ENCODE peak calls at places on chromosomes 6 and 20, in seven cellular contexts. One of them, this sample, is unnamed.

GRCh38 chr6:6699741-6700367 is 111.3 kb downstream of the LY86 start:
- DNase-seq in heart left ventricle: peak
- DNase-seq in IMR-90: peak
- DNase-seq in HepG2: no peak
- DNase-seq in HCT116: peak
- DNase-seq in stomach: peak
- DNase-seq in A549: peak
- DNase-seq in this sample: peak

GRCh38 chr6:7204726-7205125 is 97.0 kb downstream of the RREB1 start:
- DNase-seq in heart left ventricle: no peak
- DNase-seq in HCT116: no peak
- DNase-seq in HepG2: no peak
- DNase-seq in stomach: no peak
- DNase-seq in IMR-90: peak
- DNase-seq in A549: no peak
- DNase-seq in this sample: no peak

GRCh38 chr6:137277971-137278602 is 58.9 kb upstream of the IFNGR1 start:
- DNase-seq in HCT116: peak
- DNase-seq in heart left ventricle: no peak
- DNase-seq in stomach: no peak
- DNase-seq in HepG2: peak
- DNase-seq in IMR-90: peak
- DNase-seq in A549: peak
- DNase-seq in this sample: no peak

GRCh38 chr20:23332467-23332866 is 18.1 kb upstream of the NXT1 start:
- DNase-seq in HepG2: no peak
- DNase-seq in HCT116: no peak
- DNase-seq in IMR-90: no peak
- DNase-seq in stomach: no peak
- DNase-seq in A549: no peak
- DNase-seq in heart left ventricle: no peak
- DNase-seq in this sample: no peak

GRCh38 chr20:61630816-61631215 is 378.8 kb downstream of the CDH4 start:
- DNase-seq in HepG2: no peak
- DNase-seq in stomach: no peak
- DNase-seq in A549: no peak
- DNase-seq in IMR-90: no peak
- DNase-seq in HCT116: no peak
- DNase-seq in heart left ventricle: peak
- DNase-seq in this sample: no peak

GRCh38 chr6:163940705-163941470 is 526.4 kb downstream of the QKI start:
- DNase-seq in IMR-90: no peak
- DNase-seq in stomach: no peak
- DNase-seq in A549: no peak
- DNase-seq in heart left ventricle: no peak
- DNase-seq in HepG2: no peak
- DNase-seq in HCT116: no peak
- DNase-seq in this sample: no peak

GRCh38 chr6:27871919-27872633 is 40.1 kb downstream of the OR2B2 start:
- DNase-seq in stomach: peak
- DNase-seq in HCT116: no peak
- DNase-seq in heart left ventricle: peak
- DNase-seq in A549: peak
- DNase-seq in HepG2: no peak
- DNase-seq in IMR-90: peak
- DNase-seq in this sample: peak

GRCh38 chr6:164477126-164477525 is 832.3 kb downstream of the C6orf118 start:
- DNase-seq in HCT116: no peak
- DNase-seq in HepG2: no peak
- DNase-seq in stomach: no peak
- DNase-seq in A549: no peak
- DNase-seq in heart left ventricle: no peak
- DNase-seq in IMR-90: no peak
- DNase-seq in this sample: no peak

GRCh38 chr6:43269273-43270007 is 26.2 kb downstream of the TTBK1 start:
- DNase-seq in HepG2: no peak
- DNase-seq in HCT116: no peak
- DNase-seq in A549: no peak
- DNase-seq in stomach: peak
- DNase-seq in heart left ventricle: peak
- DNase-seq in IMR-90: no peak
- DNase-seq in this sample: no peak

GRCh38 chr20:4956200-4956810 is 45.0 kb downstream of the SLC23A2 start:
- DNase-seq in stomach: no peak
- DNase-seq in heart left ventricle: no peak
- DNase-seq in IMR-90: peak
- DNase-seq in A549: peak
- DNase-seq in HepG2: peak
- DNase-seq in HCT116: peak
- DNase-seq in this sample: no peak

GRCh38 chr20:63067266-63067635 is 60.5 kb upstream of the BHLHE23 start:
- DNase-seq in HepG2: no peak
- DNase-seq in HCT116: no peak
- DNase-seq in A549: no peak
- DNase-seq in heart left ventricle: peak
- DNase-seq in IMR-90: no peak
- DNase-seq in stomach: no peak
- DNase-seq in this sample: no peak

GRCh38 chr6:107607109-107607508 is 117.2 kb downstream of the SOBP start:
- DNase-seq in IMR-90: no peak
- DNase-seq in A549: no peak
- DNase-seq in heart left ventricle: no peak
- DNase-seq in stomach: no peak
- DNase-seq in HepG2: peak
- DNase-seq in HCT116: no peak
- DNase-seq in this sample: peak

GRCh38 chr20:53959849-53960585 is 110.4 kb downstream of the BCAS1 start:
- DNase-seq in IMR-90: no peak
- DNase-seq in HepG2: peak
- DNase-seq in stomach: no peak
- DNase-seq in HCT116: no peak
- DNase-seq in A549: peak
- DNase-seq in heart left ventricle: no peak
- DNase-seq in this sample: peak

GRCh38 chr6:122623279-122623678 is 13.1 kb downstream of the PKIB start:
- DNase-seq in HCT116: no peak
- DNase-seq in stomach: no peak
- DNase-seq in A549: no peak
- DNase-seq in IMR-90: no peak
- DNase-seq in HepG2: peak
- DNase-seq in heart left ventricle: no peak
- DNase-seq in this sample: no peak

GRCh38 chr20:49982072-49982345 is 771 bp upstream of the SNAI1 start:
- DNase-seq in stomach: no peak
- DNase-seq in IMR-90: no peak
- DNase-seq in A549: no peak
- DNase-seq in heart left ventricle: no peak
- DNase-seq in HepG2: no peak
- DNase-seq in HCT116: no peak
- DNase-seq in this sample: no peak

GRCh38 chr20:49983848-49984408 is 1.1 kb downstream of the SNAI1 start:
- DNase-seq in stomach: no peak
- DNase-seq in heart left ventricle: no peak
- DNase-seq in HepG2: no peak
- DNase-seq in HCT116: no peak
- DNase-seq in A549: no peak
- DNase-seq in IMR-90: peak
- DNase-seq in this sample: no peak

GRCh38 chr20:49981218-49982071 is 1.3 kb upstream of the SNAI1 start:
- DNase-seq in HCT116: no peak
- DNase-seq in stomach: no peak
- DNase-seq in A549: no peak
- DNase-seq in HepG2: no peak
- DNase-seq in IMR-90: no peak
- DNase-seq in heart left ventricle: no peak
- DNase-seq in this sample: no peak

GRCh38 chr20:49983123-49983847 is 505 bp downstream of the SNAI1 start:
- DNase-seq in HepG2: no peak
- DNase-seq in IMR-90: no peak
- DNase-seq in heart left ventricle: no peak
- DNase-seq in HCT116: no peak
- DNase-seq in stomach: no peak
- DNase-seq in A549: no peak
- DNase-seq in this sample: no peak

DNA sequence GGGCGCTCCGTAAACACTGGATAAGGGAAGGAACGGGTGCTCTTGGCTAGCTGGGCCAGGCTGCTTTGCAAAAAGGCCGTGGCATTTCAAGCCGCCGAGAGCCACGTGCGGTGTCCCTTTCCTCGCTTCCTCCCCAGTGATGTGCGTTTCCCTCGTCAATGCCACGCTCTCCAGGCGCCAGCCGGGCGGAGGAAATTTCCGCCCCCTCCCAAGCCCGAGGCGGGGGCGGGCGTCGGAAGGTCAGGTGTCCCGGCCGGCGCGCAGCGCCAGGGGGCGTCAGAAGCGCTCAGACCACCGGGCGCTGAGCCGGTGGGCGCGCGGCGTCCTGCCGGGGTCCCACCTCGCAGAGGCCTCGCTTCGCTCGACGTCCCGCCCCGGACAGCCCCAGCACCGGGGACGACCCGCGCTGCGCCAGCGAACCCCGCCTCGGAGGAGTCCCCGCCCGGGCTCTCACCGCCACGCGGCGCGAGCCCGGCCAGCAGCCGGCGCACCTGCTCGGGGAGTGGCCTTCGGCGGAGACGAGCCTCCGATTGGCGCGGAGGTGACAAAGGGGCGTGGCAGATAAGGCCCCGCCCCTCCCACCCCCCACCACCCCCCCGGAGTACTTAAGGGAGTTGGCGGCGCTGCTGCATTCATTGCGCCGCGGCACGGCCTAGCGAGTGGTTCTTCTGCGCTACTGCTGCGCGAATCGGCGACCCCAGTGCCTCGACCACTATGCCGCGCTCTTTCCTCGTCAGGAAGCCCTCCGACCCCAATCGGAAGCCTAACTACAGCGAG is at the start of gene SNAI1:
- DNase-seq in IMR-90: peak
- DNase-seq in HepG2: peak
- DNase-seq in stomach: peak
- DNase-seq in A549: peak
- DNase-seq in HCT116: peak
- DNase-seq in heart left ventricle: peak
- DNase-seq in this sample: peak
- TF ChIP-seq POLR2A in IMR-90: peak
- TF ChIP-seq POLR2A in HepG2: peak
- TF ChIP-seq POLR2A in stomach: no peak
- TF ChIP-seq POLR2A in A549: peak
- TF ChIP-seq POLR2A in HCT116: peak
- TF ChIP-seq POLR2A in heart left ventricle: peak
- TF ChIP-seq POLR2A in this sample: peak

GRCh38 chr6:36678488-36679042 is at the start of gene CDKN1A:
- DNase-seq in HCT116: peak
- DNase-seq in IMR-90: peak
- DNase-seq in HepG2: peak
- DNase-seq in stomach: peak
- DNase-seq in A549: peak
- DNase-seq in heart left ventricle: peak
- DNase-seq in this sample: peak

GRCh38 chr6:36677753-36678487 is 594 bp upstream of the CDKN1A start:
- DNase-seq in HepG2: peak
- DNase-seq in stomach: no peak
- DNase-seq in HCT116: no peak
- DNase-seq in IMR-90: no peak
- DNase-seq in A549: no peak
- DNase-seq in heart left ventricle: no peak
- DNase-seq in this sample: no peak

GRCh38 chr6:36679043-36679821 is 718 bp downstream of the CDKN1A start:
- DNase-seq in IMR-90: peak
- DNase-seq in stomach: peak
- DNase-seq in HepG2: peak
- DNase-seq in heart left ventricle: peak
- DNase-seq in A549: peak
- DNase-seq in HCT116: no peak
- DNase-seq in this sample: peak

GRCh38 chr6:36676142-36677058 is 2.1 kb upstream of the CDKN1A start:
- DNase-seq in A549: no peak
- DNase-seq in stomach: no peak
- DNase-seq in HCT116: no peak
- DNase-seq in HepG2: peak
- DNase-seq in heart left ventricle: no peak
- DNase-seq in IMR-90: peak
- DNase-seq in this sample: no peak

GRCh38 chr6:36677059-36677749 is 1.3 kb upstream of the CDKN1A start:
- DNase-seq in A549: no peak
- DNase-seq in IMR-90: no peak
- DNase-seq in HepG2: peak
- DNase-seq in heart left ventricle: no peak
- DNase-seq in HCT116: no peak
- DNase-seq in stomach: no peak
- DNase-seq in this sample: no peak
- H3K4me3 ChIP-seq in A549: no peak
- H3K4me3 ChIP-seq in IMR-90: no peak
- H3K4me3 ChIP-seq in HepG2: peak
- H3K4me3 ChIP-seq in heart left ventricle: no peak
- H3K4me3 ChIP-seq in HCT116: no peak
- H3K4me3 ChIP-seq in stomach: peak
- H3K4me3 ChIP-seq in this sample: no peak

GRCh38 chr6:31972709-31973350 is 892 bp upstream of the DXO start:
- DNase-seq in HCT116: no peak
- DNase-seq in heart left ventricle: no peak
- DNase-seq in IMR-90: peak
- DNase-seq in stomach: no peak
- DNase-seq in HepG2: no peak
- DNase-seq in A549: no peak
- DNase-seq in this sample: no peak
- TF ChIP-seq POLR2A in HCT116: no peak
- TF ChIP-seq POLR2A in heart left ventricle: no peak
- TF ChIP-seq POLR2A in IMR-90: no peak
- TF ChIP-seq POLR2A in stomach: no peak
- TF ChIP-seq POLR2A in HepG2: peak
- TF ChIP-seq POLR2A in A549: no peak
- TF ChIP-seq POLR2A in this sample: no peak

DNA sequence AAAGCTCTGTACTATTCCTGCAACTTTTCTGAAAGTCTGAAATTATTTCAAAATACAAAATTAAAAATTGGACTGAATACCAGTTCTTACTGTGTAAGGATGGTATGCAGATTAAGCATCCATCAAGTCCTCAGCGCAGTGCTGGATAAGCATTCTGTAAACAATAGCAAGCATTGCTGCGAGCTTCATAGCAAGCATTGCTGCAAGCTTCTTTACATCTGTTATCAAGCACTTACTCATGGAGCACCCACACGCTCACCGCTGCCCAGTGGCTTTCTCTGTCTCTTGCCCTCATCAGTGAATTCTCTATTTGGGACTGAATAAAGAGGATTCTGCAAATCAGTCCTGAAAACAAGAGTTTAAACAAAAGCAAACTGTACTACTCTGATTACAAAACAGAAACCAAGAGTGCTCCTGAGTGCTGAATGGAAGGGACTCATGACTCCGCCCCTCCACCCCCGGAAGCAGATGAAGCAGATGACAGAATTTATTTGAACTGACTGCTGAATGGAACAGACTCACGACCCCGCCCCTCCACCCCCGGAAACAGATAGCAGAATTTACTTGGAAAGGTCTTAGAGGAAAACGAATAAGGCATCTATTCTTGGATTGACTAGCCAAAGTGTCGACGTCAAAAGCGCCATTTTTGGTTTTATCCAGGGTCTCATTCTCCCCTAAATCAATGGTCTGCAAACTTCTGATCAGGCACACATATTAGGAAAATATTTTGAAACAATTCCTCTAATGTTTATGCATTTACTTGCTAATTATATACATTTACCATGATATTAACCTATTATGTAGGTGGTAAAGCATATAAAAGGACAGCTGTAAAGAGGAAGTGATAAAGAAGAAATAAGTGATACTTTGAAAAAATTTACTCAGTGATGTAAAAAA is 22.1 kb upstream of the EYA2 start:
- DNase-seq in heart left ventricle: no peak
- DNase-seq in A549: peak
- DNase-seq in IMR-90: peak
- DNase-seq in HCT116: peak
- DNase-seq in HepG2: no peak
- DNase-seq in stomach: no peak
- DNase-seq in this sample: no peak
- H3K4me3 ChIP-seq in heart left ventricle: no peak
- H3K4me3 ChIP-seq in A549: no peak
- H3K4me3 ChIP-seq in IMR-90: peak
- H3K4me3 ChIP-seq in HCT116: peak
- H3K4me3 ChIP-seq in HepG2: no peak
- H3K4me3 ChIP-seq in stomach: no peak
- H3K4me3 ChIP-seq in this sample: no peak